ENCODE peak calls at places on chromosome 4, in six cellular contexts. F is IMR-90, L is trophoblast cell, G is H9, S is H1, X is mesenchymal stem cell. R is an unnamed sample. For H3K9me3, the result is how much of the 10 kb centered on the place peaks cover.

GRCh38 chr4:82797591-82798081 is 960 bp downstream of the SCD5 start:
- DNase-seq in F (peak), L (no peak), G (peak), S (no peak), X (peak), R (no peak)

GRCh38 chr4:149465941-149466340 is 349.7 kb downstream of the IQCM start:
- DNase-seq in F (peak), L (no peak), G (no peak), S (no peak), X (no peak), R (no peak)

GRCh38 chr4:52051615-52052474 is 741 bp downstream of the SPATA18 start:
- DNase-seq in F (peak), L (peak), G (peak), S (peak), X (peak), R (peak)

GRCh38 chr4:14415146-14415545 is 587.1 kb upstream of the CPEB2 start:
- DNase-seq in F (peak), L (no peak), G (no peak), S (no peak), X (peak), R (peak)

GRCh38 chr4:131339137-131339536 is 1810.0 kb upstream of the PCDH10 start:
- DNase-seq in F (no peak), L (no peak), G (no peak), S (no peak), X (no peak), R (no peak)

GRCh38 chr4:71026086-71026485 is 32.6 kb downstream of the DCK start:
- DNase-seq in F (peak), L (no peak), G (no peak), S (no peak), X (peak), R (no peak)

GRCh38 chr4:38128478-38129451 is 168.6 kb downstream of the PTTG2 start:
- DNase-seq in F (peak), L (no peak), G (peak), S (peak), X (no peak), R (no peak)

GRCh38 chr4:130851932-130852331 is 1756.0 kb downstream of the C4orf33 start:
- DNase-seq in F (no peak), L (no peak), G (no peak), S (no peak), X (no peak), R (no peak)

GRCh38 chr4:122117743-122118142 is 34.4 kb upstream of the BLTP1 start:
- DNase-seq in F (peak), L (no peak), G (no peak), S (no peak), X (peak), R (no peak)

GRCh38 chr4:151743128-151743854 is 17.5 kb downstream of the GATB start:
- DNase-seq in F (no peak), L (no peak), G (no peak), S (no peak), X (peak), R (no peak)

GRCh38 chr4:14338866-14339265 is 663.4 kb upstream of the CPEB2 start:
- DNase-seq in F (no peak), L (no peak), G (no peak), S (no peak), X (no peak), R (no peak)

GRCh38 chr4:115759231-115759630 is 645.8 kb upstream of the NDST4 start:
- DNase-seq in F (no peak), L (no peak), G (no peak), S (no peak), X (no peak), R (no peak)

GRCh38 chr4:36027203-36027602 is 217.1 kb downstream of the ARAP2 start:
- DNase-seq in F (no peak), L (no peak), G (no peak), S (no peak), X (no peak), R (peak)

GRCh38 chr4:170887396-170887795 is 797.6 kb upstream of the AADAT start:
- DNase-seq in F (no peak), L (no peak), G (no peak), S (no peak), X (peak), R (no peak)

GRCh38 chr4:144667500-144667899 is 21.5 kb downstream of the HHIP start:
- DNase-seq in F (no peak), L (no peak), G (no peak), S (no peak), X (peak), R (no peak)

GRCh38 chr4:144663852-144664488 is 18.0 kb downstream of the HHIP start:
- DNase-seq in F (no peak), L (no peak), G (no peak), S (no peak), X (no peak), R (no peak)

GRCh38 chr4:144670776-144671175 is 24.8 kb downstream of the HHIP start:
- DNase-seq in F (no peak), L (no peak), G (no peak), S (no peak), X (no peak), R (no peak)

GRCh38 chr4:144666539-144667175 is 20.7 kb downstream of the HHIP start:
- DNase-seq in F (peak), L (no peak), G (no peak), S (no peak), X (peak), R (no peak)
- H3K27ac ChIP-seq in F (no peak), L (no peak), G (no peak), S (no peak), X (peak), R (no peak)

DNA sequence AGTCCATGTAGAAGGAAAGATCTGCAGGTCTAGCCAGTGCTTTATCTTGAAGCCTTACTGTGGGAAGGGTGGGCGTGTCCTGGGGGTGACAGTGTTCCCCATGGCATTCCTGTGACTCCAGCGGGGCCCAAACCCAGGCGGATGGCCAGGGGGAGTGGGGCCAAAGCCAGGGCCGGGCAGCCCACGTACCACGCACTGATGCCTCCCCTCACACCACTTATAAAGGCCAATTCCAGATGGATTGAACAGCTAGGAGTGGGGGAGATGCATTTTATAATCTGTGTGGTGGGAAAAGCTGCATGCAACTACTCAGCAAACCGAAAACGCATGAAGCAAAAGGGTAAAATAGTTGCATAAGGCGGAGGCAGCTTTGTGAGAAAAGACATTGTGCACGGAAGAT is 36.4 kb downstream of the NELFA start:
- DNase-seq in F (no peak), L (no peak), G (no peak), S (no peak), X (no peak), R (no peak)
- H3K9me3 ChIP-seq in F (under half), L (under half), G (under half), S (under half), X (under half), R (under half)

GRCh38 chr4:112752061-112752460 is 115.1 kb downstream of the LARP7 start:
- DNase-seq in F (no peak), L (no peak), G (no peak), S (no peak), X (no peak), R (no peak)

GRCh38 chr4:112752510-112752909 is 115.6 kb downstream of the LARP7 start:
- DNase-seq in F (no peak), L (no peak), G (no peak), S (no peak), X (no peak), R (no peak)

GRCh38 chr4:112751447-112751846 is 114.5 kb downstream of the LARP7 start:
- DNase-seq in F (no peak), L (no peak), G (peak), S (peak), X (no peak), R (no peak)

GRCh38 chr4:112748352-112748900 is 111.5 kb downstream of the LARP7 start:
- DNase-seq in F (no peak), L (no peak), G (no peak), S (no peak), X (no peak), R (no peak)

GRCh38 chr4:112753333-112753732 is 116.4 kb downstream of the LARP7 start:
- DNase-seq in F (no peak), L (peak), G (no peak), S (no peak), X (no peak), R (no peak)
- H4K8ac ChIP-seq in F (no peak), L (no peak), G (no peak), S (no peak), X (no peak), R (no peak)

GRCh38 chr4:78777556-78777900 is 1.4 kb downstream of the BMP2K start:
- DNase-seq in F (no peak), L (no peak), G (no peak), S (no peak), X (no peak), R (no peak)
- H3K27ac ChIP-seq in F (no peak), L (no peak), G (no peak), S (no peak), X (no peak), R (no peak)

GRCh38 chr4:24956091-24956490 is 43.2 kb upstream of the CCDC149 start:
- DNase-seq in F (no peak), L (no peak), G (no peak), S (no peak), X (no peak), R (no peak)
- H3K9me3 ChIP-seq in F (under half), L (under half), G (under half), S (under half), X (under half), R (under half)

R was measured in neuronal stem cell.